ENCODE peak calls at places on chromosomes 5 and 9, in four cellular contexts. A, H, W and T are unnamed samples.

GRCh38 chr9:4933177-4933576 is 51.9 kb upstream of the JAK2 start:
- DNase-seq in W (no peak), A (no peak), H (no peak), T (peak)

GRCh38 chr5:121152411-121152810 is 688.3 kb downstream of the PRR16 start:
- DNase-seq in W (no peak), A (no peak), H (no peak), T (no peak)

GRCh38 chr5:93145767-93146166 is 435.3 kb downstream of the NR2F1-AS1 start:
- DNase-seq in A (peak), H (no peak), W (no peak), T (peak)

GRCh38 chr5:86968311-86968753 is 299.4 kb upstream of the RASA1 start:
- DNase-seq in W (peak), H (no peak), A (peak), T (peak)

GRCh38 chr5:6832994-6833393 is 119.8 kb downstream of the TENT4A start:
- DNase-seq in H (no peak), A (no peak), W (no peak), T (no peak)

GRCh38 chr5:37663538-37663937 is 176.3 kb downstream of the GDNF start:
- DNase-seq in H (no peak), A (no peak), W (peak), T (no peak)

GRCh38 chr5:67193479-67193878 is 3.1 kb downstream of the CD180 start:
- DNase-seq in H (no peak), W (no peak), A (no peak), T (peak)

GRCh38 chr5:136034492-136034891 is 5.7 kb downstream of the TGFBI start:
- DNase-seq in W (no peak), A (no peak), H (no peak), T (no peak)

GRCh38 chr5:167945542-167946384 is 345.7 kb upstream of the WWC1 start:
- DNase-seq in A (peak), H (no peak), W (no peak), T (peak)

GRCh38 chr5:157312492-157312891 is 46.6 kb downstream of the CYFIP2 start:
- DNase-seq in A (peak), H (no peak), W (peak), T (peak)

GRCh38 chr9:114235113-114235589 is 79.8 kb downstream of the COL27A1 start:
- DNase-seq in W (no peak), A (no peak), H (no peak), T (no peak)

GRCh38 chr9:75233011-75233410 is 144.7 kb downstream of the OSTF1 start:
- DNase-seq in A (no peak), W (no peak), H (no peak), T (peak)

GRCh38 chr9:84301851-84302250 is 38.7 kb downstream of the SLC28A3 start:
- DNase-seq in H (no peak), W (no peak), A (peak), T (peak)

GRCh38 chr5:172380992-172381643 is 73.2 kb downstream of the SH3PXD2B start:
- DNase-seq in A (peak), H (no peak), W (no peak), T (peak)

GRCh38 chr9:76725885-76726284 is 38.4 kb upstream of the PCA3 start:
- DNase-seq in H (no peak), W (no peak), A (no peak), T (no peak)

GRCh38 chr5:143011621-143012020 is 241.4 kb downstream of the ARHGAP26 start:
- DNase-seq in H (no peak), W (no peak), A (peak), T (peak)

GRCh38 chr5:93189707-93190120 is 391.3 kb downstream of the NR2F1-AS1 start:
- DNase-seq in A (peak), W (no peak), H (no peak), T (peak)

GRCh38 chr5:57805732-57806131 is 323.1 kb upstream of the ACTBL2 start:
- DNase-seq in H (no peak), A (peak), W (no peak), T (peak)

GRCh38 chr9:87867391-87867790 is 15.3 kb upstream of the SPATA31E1 start:
- DNase-seq in H (no peak), A (no peak), W (no peak), T (no peak)

GRCh38 chr5:147734839-147735238 is 47.7 kb downstream of the JAKMIP2 start:
- DNase-seq in A (no peak), W (peak), H (no peak), T (no peak)

GRCh38 chr9:1771094-1771493 is 244.1 kb upstream of the SMARCA2 start:
- DNase-seq in A (no peak), H (no peak), W (no peak), T (no peak)

GRCh38 chr9:70352356-70352755 is 62.1 kb downstream of the KLF9 start:
- DNase-seq in W (no peak), A (peak), H (no peak), T (peak)

GRCh38 chr5:159515197-159515596 is 184.9 kb upstream of the IL12B start:
- DNase-seq in A (no peak), W (no peak), H (no peak), T (no peak)

GRCh38 chr5:150628936-150629485 is 11.4 kb upstream of the SYNPO start:
- DNase-seq in W (no peak), H (no peak), A (no peak), T (no peak)

GRCh38 chr5:58348996-58349728 is 110.7 kb downstream of the PLK2 start:
- DNase-seq in H (no peak), A (peak), W (no peak), T (no peak)

GRCh38 chr9:99859395-99859980 is 37.8 kb downstream of the NR4A3 start:
- DNase-seq in A (peak), W (peak), H (no peak), T (no peak)

GRCh38 chr5:138964547-138965174 is 89.5 kb upstream of the LRRTM2 start:
- DNase-seq in H (no peak), W (no peak), A (no peak), T (no peak)

GRCh38 chr5:179806250-179807045 is at the start of gene MGAT4B:
- DNase-seq in A (peak), H (no peak), W (peak), T (peak)

GRCh38 chr9:125172351-125172750 is 17.3 kb downstream of the PPP6C start:
- DNase-seq in A (no peak), W (no peak), H (no peak), T (no peak)

GRCh38 chr5:131747180-131748105 is 49.4 kb downstream of the FNIP1 start:
- DNase-seq in A (peak), W (no peak), H (no peak), T (peak)

GRCh38 chr5:14806452-14806851 is 65.1 kb downstream of the ANKH start:
- DNase-seq in H (no peak), W (no peak), A (peak), T (peak)

GRCh38 chr5:170216262-170216864 is 16.4 kb upstream of the C5orf58 start:
- DNase-seq in A (peak), W (peak), H (no peak), T (peak)

GRCh38 chr9:8074645-8075044 is 275.1 kb upstream of the DMAC1 start:
- DNase-seq in H (no peak), A (no peak), W (no peak), T (no peak)

GRCh38 chr9:1231998-1232919 is 182.1 kb downstream of the DMRT2 start:
- DNase-seq in H (no peak), A (peak), W (no peak), T (peak)

GRCh38 chr5:136374638-136375037 is 9.3 kb upstream of the TRPC7 start:
- DNase-seq in A (no peak), H (no peak), W (no peak), T (no peak)

GRCh38 chr5:95723632-95724369 is 7.3 kb upstream of the RHOBTB3 start:
- DNase-seq in A (peak), W (peak), H (no peak), T (no peak)

GRCh38 chr9:13443380-13444271 is 164.1 kb upstream of the MPDZ start:
- DNase-seq in H (no peak), A (no peak), W (no peak), T (no peak)
- H3K4me3 ChIP-seq in H (no peak), A (no peak), W (no peak), T (no peak)

GRCh38 chr5:40518511-40518917 is 161.2 kb upstream of the PTGER4 start:
- DNase-seq in H (no peak), W (no peak), A (peak), T (peak)
- H3K4me3 ChIP-seq in H (no peak), W (no peak), A (no peak), T (no peak)

GRCh38 chr5:65142007-65142406 is 339.7 kb downstream of the ADAMTS6 start:
- DNase-seq in W (peak), A (no peak), H (no peak), T (no peak)
- H3K4me3 ChIP-seq in W (peak), A (no peak), H (no peak), T (no peak)

GRCh38 chr9:94554078-94554438 is 825 bp upstream of the PCAT7 start:
- DNase-seq in H (no peak), W (no peak), A (no peak), T (no peak)
- H3K4me3 ChIP-seq in H (peak), W (peak), A (no peak), T (no peak)

DNA sequence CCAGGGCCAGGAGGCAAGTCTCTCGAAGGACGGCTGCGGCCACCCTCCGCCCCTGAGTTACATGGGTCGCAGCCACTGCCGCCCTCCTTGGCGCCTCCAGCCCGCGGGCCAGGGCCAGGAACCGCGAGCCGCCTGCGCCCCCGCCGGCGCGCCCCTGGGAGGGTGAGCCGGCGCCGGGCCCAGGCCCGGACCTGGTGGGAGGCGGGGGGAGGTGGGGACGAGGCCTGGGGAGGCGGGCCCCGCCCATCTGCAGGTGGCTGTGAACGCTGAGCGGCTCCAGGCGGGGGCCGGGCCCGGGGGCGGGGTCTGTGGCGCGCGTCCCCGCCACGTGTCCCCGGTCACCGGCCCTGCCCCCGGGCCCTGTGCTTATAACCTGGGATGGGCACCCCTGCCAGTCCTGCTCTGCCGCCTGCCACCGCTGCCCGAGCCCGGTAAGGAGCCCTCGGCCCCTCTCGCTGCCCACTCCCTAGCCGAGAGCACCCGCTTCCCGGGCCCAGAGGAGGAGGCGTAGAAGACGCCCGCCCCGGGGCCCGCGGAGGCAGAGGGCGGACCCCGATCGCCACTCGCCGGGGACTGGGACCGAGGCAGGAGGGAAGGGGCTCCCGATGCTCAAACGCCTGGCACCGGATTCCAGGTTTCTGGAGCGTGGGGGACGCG is at the start of gene ASS1:
- DNase-seq in A (no peak), H (no peak), W (peak), T (peak)
- H3K4me3 ChIP-seq in A (peak), H (peak), W (peak), T (peak)

DNA sequence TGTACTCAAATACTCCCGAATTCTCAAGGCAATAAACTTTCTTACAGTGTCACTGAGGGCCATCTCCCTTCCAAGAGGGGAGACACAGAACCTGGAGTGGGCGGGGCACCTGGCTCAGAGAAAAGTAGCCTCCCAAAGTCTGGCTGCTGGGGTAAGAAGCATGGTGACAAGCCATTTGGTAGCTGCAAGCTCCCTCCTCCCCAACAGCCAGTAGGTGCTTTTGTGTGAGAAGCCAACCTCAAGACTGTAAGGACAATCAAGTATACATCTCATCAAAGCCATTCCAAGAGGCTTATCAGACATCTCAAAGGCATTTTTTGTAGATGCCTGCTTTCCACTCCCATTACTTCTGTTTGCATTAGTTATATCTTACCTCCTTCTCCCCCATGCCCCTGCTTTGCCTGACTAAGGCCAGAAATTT is 1.4 kb downstream of the DAB2 start:
- DNase-seq in A (no peak), H (no peak), W (peak), T (no peak)
- H3K4me3 ChIP-seq in A (peak), H (no peak), W (peak), T (peak)